ENCODE peak calls at places on chromosomes 6 and 20, in four cellular contexts. One of them, this sample, is unnamed.
A peak's percentile ranks its signal among the peaks of the same experiment; 100 is the strongest.

GRCh38 chr6:26053929-26054658 is 33.1 kb upstream of the HFE start:
- DNase-seq in A549: no peak
- DNase-seq in NB4: peak; percentile 35
- DNase-seq in epithelial cell of esophagus: no peak
- DNase-seq in this sample: no peak

GRCh38 chr20:23193985-23194384 is 107.9 kb upstream of the CD93 start:
- DNase-seq in A549: no peak
- DNase-seq in NB4: peak; percentile 78
- DNase-seq in epithelial cell of esophagus: peak; percentile 83
- DNase-seq in this sample: no peak

GRCh38 chr6:156013155-156013554 is 557.5 kb upstream of the NOX3 start:
- DNase-seq in epithelial cell of esophagus: peak; percentile 1
- DNase-seq in A549: no peak
- DNase-seq in NB4: no peak
- DNase-seq in this sample: no peak

GRCh38 chr6:26198626-26199056 is 111.4 kb downstream of the HFE start:
- DNase-seq in epithelial cell of esophagus: no peak
- DNase-seq in A549: no peak
- DNase-seq in NB4: no peak
- DNase-seq in this sample: no peak

GRCh38 chr20:38985603-38986170 is 23.5 kb downstream of the DHX35 start:
- DNase-seq in NB4: no peak
- DNase-seq in A549: no peak
- DNase-seq in epithelial cell of esophagus: peak; percentile 25
- DNase-seq in this sample: no peak

GRCh38 chr6:84652356-84653026 is 111.9 kb downstream of the TBX18 start:
- DNase-seq in NB4: no peak
- DNase-seq in A549: peak; percentile 2
- DNase-seq in epithelial cell of esophagus: peak; percentile 66
- DNase-seq in this sample: no peak

GRCh38 chr6:40326689-40327404 is 260.3 kb downstream of the LRFN2 start:
- DNase-seq in NB4: no peak
- DNase-seq in epithelial cell of esophagus: no peak
- DNase-seq in A549: no peak
- DNase-seq in this sample: no peak

GRCh38 chr6:24990227-24990843 is 54.6 kb upstream of the RIPOR2 start:
- DNase-seq in epithelial cell of esophagus: peak; percentile 61
- DNase-seq in NB4: no peak
- DNase-seq in A549: no peak
- DNase-seq in this sample: no peak

GRCh38 chr6:147648936-147649335 is 140.4 kb downstream of the SAMD5 start:
- DNase-seq in NB4: no peak
- DNase-seq in A549: no peak
- DNase-seq in epithelial cell of esophagus: no peak
- DNase-seq in this sample: no peak

GRCh38 chr6:10613693-10614092 is 80.7 kb downstream of the C6orf52 start:
- DNase-seq in A549: no peak
- DNase-seq in epithelial cell of esophagus: no peak
- DNase-seq in NB4: no peak
- DNase-seq in this sample: no peak

GRCh38 chr6:1424306-1424927 is 35.0 kb downstream of the FOXF2 start:
- DNase-seq in A549: peak; percentile 63
- DNase-seq in epithelial cell of esophagus: peak; percentile 70
- DNase-seq in NB4: peak; percentile 74
- DNase-seq in this sample: peak; percentile 39

GRCh38 chr6:132887204-132887603 is 72.8 kb downstream of the RPS12 start:
- DNase-seq in NB4: no peak
- DNase-seq in A549: no peak
- DNase-seq in epithelial cell of esophagus: peak; percentile 79
- DNase-seq in this sample: no peak

GRCh38 chr6:24721461-24722215 is 2.7 kb upstream of the C6orf62 start:
- DNase-seq in A549: peak; percentile 61
- DNase-seq in epithelial cell of esophagus: no peak
- DNase-seq in NB4: no peak
- DNase-seq in this sample: no peak

GRCh38 chr6:104956663-104957294 is at the start of gene LIN28B:
- DNase-seq in A549: no peak
- DNase-seq in epithelial cell of esophagus: no peak
- DNase-seq in NB4: peak; percentile 58
- DNase-seq in this sample: no peak

GRCh38 chr6:148747493-148748160 is 797 bp downstream of the UST start:
- DNase-seq in epithelial cell of esophagus: peak; percentile 51
- DNase-seq in NB4: no peak
- DNase-seq in A549: peak; percentile 13
- DNase-seq in this sample: peak; percentile 36

GRCh38 chr6:48240287-48240686 is 129.3 kb upstream of the PTCHD4 start:
- DNase-seq in A549: no peak
- DNase-seq in epithelial cell of esophagus: no peak
- DNase-seq in NB4: no peak
- DNase-seq in this sample: no peak

GRCh38 chr6:161272600-161273355 is 1.1 kb downstream of the AGPAT4 start:
- DNase-seq in A549: no peak
- DNase-seq in NB4: no peak
- DNase-seq in epithelial cell of esophagus: peak; percentile 62
- DNase-seq in this sample: no peak

GRCh38 chr6:23964865-23965264 is 161.2 kb upstream of the NRSN1 start:
- DNase-seq in A549: no peak
- DNase-seq in NB4: no peak
- DNase-seq in epithelial cell of esophagus: no peak
- DNase-seq in this sample: no peak

GRCh38 chr6:164085552-164086325 is 671.2 kb downstream of the QKI start:
- DNase-seq in epithelial cell of esophagus: no peak
- DNase-seq in A549: no peak
- DNase-seq in NB4: no peak
- DNase-seq in this sample: no peak

GRCh38 chr20:31821427-31821826 is 2.3 kb downstream of the MYLK2 start:
- DNase-seq in NB4: no peak
- DNase-seq in epithelial cell of esophagus: no peak
- DNase-seq in A549: no peak
- DNase-seq in this sample: no peak

GRCh38 chr6:159817951-159818739 is 18.1 kb downstream of the PNLDC1 start:
- DNase-seq in A549: no peak
- DNase-seq in epithelial cell of esophagus: no peak
- DNase-seq in NB4: no peak
- DNase-seq in this sample: no peak

GRCh38 chr6:100304575-100304974 is 160.1 kb downstream of the SIM1 start:
- DNase-seq in A549: no peak
- DNase-seq in epithelial cell of esophagus: no peak
- DNase-seq in NB4: peak; percentile 43
- DNase-seq in this sample: no peak

GRCh38 chr6:170523256-170524187 is 29.6 kb downstream of the PSMB1 start:
- DNase-seq in NB4: peak; percentile 34
- DNase-seq in A549: no peak
- DNase-seq in epithelial cell of esophagus: no peak
- DNase-seq in this sample: no peak

GRCh38 chr20:1034420-1034799 is 32.3 kb upstream of the RSPO4 start:
- DNase-seq in A549: no peak
- DNase-seq in NB4: no peak
- DNase-seq in epithelial cell of esophagus: peak; percentile 6
- DNase-seq in this sample: no peak

GRCh38 chr6:164014716-164015484 is 600.4 kb downstream of the QKI start:
- DNase-seq in A549: no peak
- DNase-seq in NB4: no peak
- DNase-seq in epithelial cell of esophagus: no peak
- DNase-seq in this sample: no peak

GRCh38 chr20:8331740-8332412 is 199.8 kb downstream of the PLCB1 start:
- DNase-seq in A549: no peak
- DNase-seq in epithelial cell of esophagus: peak; percentile 10
- DNase-seq in NB4: no peak
- DNase-seq in this sample: no peak

GRCh38 chr6:33297406-33297955 is 1.3 kb downstream of the RGL2 start:
- DNase-seq in NB4: peak; percentile 69
- DNase-seq in A549: no peak
- DNase-seq in epithelial cell of esophagus: peak; percentile 83
- DNase-seq in this sample: no peak

GRCh38 chr20:12977634-12978394 is 31.0 kb upstream of the SPTLC3 start:
- DNase-seq in NB4: no peak
- DNase-seq in A549: no peak
- DNase-seq in epithelial cell of esophagus: no peak
- DNase-seq in this sample: no peak

GRCh38 chr6:72553531-72554202 is 68.2 kb upstream of the KCNQ5 start:
- DNase-seq in A549: peak; percentile 21
- DNase-seq in NB4: peak; percentile 4
- DNase-seq in epithelial cell of esophagus: peak; percentile 95
- DNase-seq in this sample: no peak

GRCh38 chr6:10451828-10452509 is 37.1 kb upstream of the TFAP2A start:
- DNase-seq in A549: peak; percentile 81
- DNase-seq in NB4: peak; percentile 28
- DNase-seq in epithelial cell of esophagus: peak; percentile 100
- DNase-seq in this sample: no peak

GRCh38 chr6:33770116-33770832 is 18.7 kb downstream of the LEMD2 start:
- DNase-seq in A549: no peak
- DNase-seq in NB4: no peak
- DNase-seq in epithelial cell of esophagus: no peak
- DNase-seq in this sample: no peak

GRCh38 chr6:112286010-112286409 is 31.6 kb upstream of the LAMA4 start:
- DNase-seq in epithelial cell of esophagus: no peak
- DNase-seq in NB4: peak; percentile 73
- DNase-seq in A549: no peak
- DNase-seq in this sample: no peak

GRCh38 chr20:11905460-11906150 is 12.1 kb upstream of the BTBD3 start:
- DNase-seq in NB4: no peak
- DNase-seq in epithelial cell of esophagus: no peak
- DNase-seq in A549: no peak
- DNase-seq in this sample: no peak

DNA sequence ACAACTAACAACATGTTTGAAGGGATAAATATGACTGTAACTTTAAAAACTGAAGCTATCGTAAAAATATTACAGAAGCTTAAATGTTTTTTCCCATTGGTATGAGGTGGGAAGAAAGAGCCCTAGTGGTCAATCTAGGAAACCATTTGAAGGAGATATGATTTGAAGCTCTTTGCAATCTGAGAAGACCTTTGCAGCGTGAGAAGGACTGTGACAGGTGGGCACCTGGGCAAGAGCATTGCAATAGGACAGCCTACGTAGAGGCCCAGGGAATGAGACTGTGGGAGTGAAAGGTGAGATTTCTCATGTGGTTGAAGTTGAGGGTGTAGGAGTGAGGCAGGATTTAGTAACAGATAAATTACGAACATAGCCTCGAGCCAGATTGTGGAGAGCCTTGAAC is 108.0 kb upstream of the PDE7B start:
- DNase-seq in epithelial cell of esophagus: no peak
- DNase-seq in NB4: no peak
- DNase-seq in A549: no peak
- DNase-seq in this sample: no peak
- TF ChIP-seq CTCF in epithelial cell of esophagus: peak; percentile 5
- TF ChIP-seq CTCF in NB4: peak; percentile 8
- TF ChIP-seq CTCF in A549: no peak
- TF ChIP-seq CTCF in this sample: peak; percentile 42

DNA sequence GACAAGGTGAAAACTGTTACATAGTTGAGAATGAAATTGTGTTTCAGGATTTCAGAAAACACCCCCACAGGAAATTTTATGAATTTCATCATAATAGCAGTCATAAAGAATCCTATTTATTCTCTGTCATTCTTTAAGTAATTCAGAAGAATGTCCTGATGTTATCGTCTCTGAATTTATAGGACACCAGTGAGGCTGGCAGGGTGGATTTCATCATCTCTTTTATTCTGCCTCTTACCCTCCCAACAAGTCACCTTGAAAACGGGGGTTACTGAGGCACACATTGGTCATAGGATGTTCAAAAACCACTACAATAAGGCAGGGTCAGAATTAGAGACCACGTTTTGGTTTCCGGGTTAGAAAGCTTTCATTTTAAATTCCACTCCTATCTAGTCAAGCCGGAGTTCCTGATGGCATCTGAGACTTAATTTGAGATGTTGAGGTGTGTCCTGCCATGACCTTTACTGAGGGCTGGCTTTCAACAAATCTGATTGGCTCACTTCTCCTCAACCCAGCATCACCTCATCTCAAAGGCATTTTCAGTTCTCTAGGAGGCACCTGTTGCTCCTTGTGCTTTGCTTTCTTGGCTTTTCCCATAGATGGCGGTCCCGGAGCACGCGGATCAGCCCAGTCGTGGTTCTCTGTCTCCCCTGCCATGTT is 230.6 kb upstream of the SUPT3H start:
- DNase-seq in NB4: peak; percentile 82
- DNase-seq in A549: no peak
- DNase-seq in epithelial cell of esophagus: peak; percentile 51
- DNase-seq in this sample: no peak
- TF ChIP-seq CTCF in NB4: no peak
- TF ChIP-seq CTCF in A549: no peak
- TF ChIP-seq CTCF in epithelial cell of esophagus: no peak
- TF ChIP-seq CTCF in this sample: peak; percentile 62

DNA sequence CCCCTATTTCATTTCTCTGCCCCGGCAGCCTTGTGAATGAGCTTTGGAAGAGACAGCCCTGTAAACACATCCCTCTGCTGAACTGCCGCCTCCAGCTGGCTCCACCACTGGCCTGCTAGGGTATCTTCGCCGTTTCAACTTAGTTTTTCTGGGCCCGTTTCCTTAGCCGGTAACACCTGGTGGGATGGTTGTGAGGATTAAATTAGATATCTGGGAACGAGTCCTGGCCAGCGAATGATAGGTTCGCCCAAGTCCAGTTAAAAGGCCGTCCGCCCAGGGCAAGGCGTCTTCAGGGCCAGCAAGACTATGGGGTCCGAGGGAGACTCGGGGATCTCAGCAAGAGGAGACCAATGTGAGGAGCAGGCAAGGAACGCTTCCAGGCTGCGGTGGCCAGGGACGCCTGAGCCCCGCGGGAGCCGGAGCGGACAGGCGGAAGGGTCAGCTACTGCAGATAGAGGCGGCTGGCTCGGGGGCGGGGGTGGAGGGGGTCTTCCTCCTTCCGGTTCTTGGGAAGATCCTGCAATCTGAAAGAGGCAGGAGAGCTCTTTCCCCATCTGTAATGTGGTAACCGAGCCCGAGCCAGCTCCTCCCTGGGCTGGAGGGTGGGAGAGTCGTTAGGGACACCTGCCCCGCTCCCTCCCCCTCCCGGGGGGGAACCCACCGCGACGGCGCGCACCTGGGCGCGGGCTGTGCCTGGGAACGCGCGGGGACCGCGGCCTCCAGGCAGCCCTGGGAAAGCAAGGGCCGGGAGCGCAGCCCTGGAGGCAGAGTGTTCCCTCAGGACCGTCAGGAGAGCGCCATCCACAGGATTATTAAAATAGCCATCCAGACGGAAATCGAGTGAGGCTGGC is 4.5 kb upstream of the PTCRA start:
- DNase-seq in NB4: no peak
- DNase-seq in epithelial cell of esophagus: no peak
- DNase-seq in A549: no peak
- DNase-seq in this sample: no peak
- TF ChIP-seq CTCF in NB4: no peak
- TF ChIP-seq CTCF in epithelial cell of esophagus: no peak
- TF ChIP-seq CTCF in A549: no peak
- TF ChIP-seq CTCF in this sample: no peak

GRCh38 chr20:57941121-57941522 is 231.3 kb upstream of the PMEPA1 start:
- DNase-seq in A549: no peak
- DNase-seq in NB4: no peak
- DNase-seq in epithelial cell of esophagus: no peak
- DNase-seq in this sample: no peak

GRCh38 chr20:57939499-57939898 is 229.7 kb upstream of the PMEPA1 start:
- DNase-seq in NB4: no peak
- DNase-seq in A549: no peak
- DNase-seq in epithelial cell of esophagus: peak; percentile 64
- DNase-seq in this sample: no peak

GRCh38 chr20:57940376-57940775 is 230.6 kb upstream of the PMEPA1 start:
- DNase-seq in NB4: no peak
- DNase-seq in A549: no peak
- DNase-seq in epithelial cell of esophagus: no peak
- DNase-seq in this sample: no peak

GRCh38 chr20:57936636-57937310 is 227.0 kb upstream of the PMEPA1 start:
- DNase-seq in epithelial cell of esophagus: no peak
- DNase-seq in A549: no peak
- DNase-seq in NB4: no peak
- DNase-seq in this sample: no peak

GRCh38 chr20:57938158-57939108 is 228.6 kb upstream of the PMEPA1 start:
- DNase-seq in A549: no peak
- DNase-seq in epithelial cell of esophagus: no peak
- DNase-seq in NB4: no peak
- DNase-seq in this sample: no peak
- TF ChIP-seq CTCF in A549: no peak
- TF ChIP-seq CTCF in epithelial cell of esophagus: no peak
- TF ChIP-seq CTCF in NB4: no peak
- TF ChIP-seq CTCF in this sample: no peak

This sample was measured in mesothelial cell of epicardium.